ENCODE peak calls at places on chromosome 1, in seven cellular contexts. One of them, this sample, is unnamed.

GRCh38 chr1:116538527-116538926 is 32.3 kb downstream of the CD58 start:
- DNase-seq in CD14-positive monocyte: no peak
- DNase-seq in SW 1271: no peak
- DNase-seq in stimulated activated CD4-positive, alpha-beta T cell treated with anti-CD3 and anti-CD28 coated beads, Interleukin-12 subunit alpha, Interleukin-12 subunit beta, amount 100 ng/mL, for 48 hours: no peak
- DNase-seq in amniotic stem cell: no peak
- DNase-seq in Peyer's patch: peak
- DNase-seq in naive thymus-derived CD8-positive, alpha-beta T cell: no peak
- DNase-seq in this sample: no peak

GRCh38 chr1:196423612-196424011 is 184.6 kb downstream of the KCNT2 start:
- DNase-seq in CD14-positive monocyte: no peak
- DNase-seq in SW 1271: no peak
- DNase-seq in stimulated activated CD4-positive, alpha-beta T cell treated with anti-CD3 and anti-CD28 coated beads, Interleukin-12 subunit alpha, Interleukin-12 subunit beta, amount 100 ng/mL, for 48 hours: no peak
- DNase-seq in amniotic stem cell: no peak
- DNase-seq in Peyer's patch: no peak
- DNase-seq in naive thymus-derived CD8-positive, alpha-beta T cell: no peak
- DNase-seq in this sample: no peak

GRCh38 chr1:66333463-66334232 is 200.3 kb upstream of the SGIP1 start:
- DNase-seq in CD14-positive monocyte: no peak
- DNase-seq in SW 1271: no peak
- DNase-seq in stimulated activated CD4-positive, alpha-beta T cell treated with anti-CD3 and anti-CD28 coated beads, Interleukin-12 subunit alpha, Interleukin-12 subunit beta, amount 100 ng/mL, for 48 hours: no peak
- DNase-seq in amniotic stem cell: no peak
- DNase-seq in Peyer's patch: no peak
- DNase-seq in naive thymus-derived CD8-positive, alpha-beta T cell: no peak
- DNase-seq in this sample: no peak

GRCh38 chr1:233025156-233025555 is 74.7 kb downstream of the NTPCR start:
- DNase-seq in CD14-positive monocyte: no peak
- DNase-seq in SW 1271: no peak
- DNase-seq in stimulated activated CD4-positive, alpha-beta T cell treated with anti-CD3 and anti-CD28 coated beads, Interleukin-12 subunit alpha, Interleukin-12 subunit beta, amount 100 ng/mL, for 48 hours: no peak
- DNase-seq in amniotic stem cell: no peak
- DNase-seq in Peyer's patch: peak
- DNase-seq in naive thymus-derived CD8-positive, alpha-beta T cell: no peak
- DNase-seq in this sample: peak

GRCh38 chr1:186626533-186626932 is 53.7 kb downstream of the PTGS2 start:
- DNase-seq in CD14-positive monocyte: no peak
- DNase-seq in SW 1271: no peak
- DNase-seq in stimulated activated CD4-positive, alpha-beta T cell treated with anti-CD3 and anti-CD28 coated beads, Interleukin-12 subunit alpha, Interleukin-12 subunit beta, amount 100 ng/mL, for 48 hours: no peak
- DNase-seq in amniotic stem cell: no peak
- DNase-seq in Peyer's patch: no peak
- DNase-seq in naive thymus-derived CD8-positive, alpha-beta T cell: no peak
- DNase-seq in this sample: no peak

GRCh38 chr1:205665216-205665757 is 15.0 kb downstream of the SLC45A3 start:
- DNase-seq in CD14-positive monocyte: no peak
- DNase-seq in SW 1271: no peak
- DNase-seq in stimulated activated CD4-positive, alpha-beta T cell treated with anti-CD3 and anti-CD28 coated beads, Interleukin-12 subunit alpha, Interleukin-12 subunit beta, amount 100 ng/mL, for 48 hours: no peak
- DNase-seq in amniotic stem cell: no peak
- DNase-seq in Peyer's patch: peak
- DNase-seq in naive thymus-derived CD8-positive, alpha-beta T cell: no peak
- DNase-seq in this sample: no peak

GRCh38 chr1:248853023-248853422 is 5.9 kb downstream of the ZNF692 start:
- DNase-seq in CD14-positive monocyte: no peak
- DNase-seq in SW 1271: no peak
- DNase-seq in stimulated activated CD4-positive, alpha-beta T cell treated with anti-CD3 and anti-CD28 coated beads, Interleukin-12 subunit alpha, Interleukin-12 subunit beta, amount 100 ng/mL, for 48 hours: no peak
- DNase-seq in amniotic stem cell: no peak
- DNase-seq in Peyer's patch: no peak
- DNase-seq in naive thymus-derived CD8-positive, alpha-beta T cell: no peak
- DNase-seq in this sample: no peak

GRCh38 chr1:3363023-3363422 is 91.4 kb upstream of the ARHGEF16 start:
- DNase-seq in CD14-positive monocyte: no peak
- DNase-seq in SW 1271: no peak
- DNase-seq in stimulated activated CD4-positive, alpha-beta T cell treated with anti-CD3 and anti-CD28 coated beads, Interleukin-12 subunit alpha, Interleukin-12 subunit beta, amount 100 ng/mL, for 48 hours: no peak
- DNase-seq in amniotic stem cell: no peak
- DNase-seq in Peyer's patch: no peak
- DNase-seq in naive thymus-derived CD8-positive, alpha-beta T cell: no peak
- DNase-seq in this sample: no peak

GRCh38 chr1:225762444-225762843 is 15.2 kb upstream of the SRP9 start:
- DNase-seq in CD14-positive monocyte: no peak
- DNase-seq in SW 1271: no peak
- DNase-seq in stimulated activated CD4-positive, alpha-beta T cell treated with anti-CD3 and anti-CD28 coated beads, Interleukin-12 subunit alpha, Interleukin-12 subunit beta, amount 100 ng/mL, for 48 hours: no peak
- DNase-seq in amniotic stem cell: no peak
- DNase-seq in Peyer's patch: peak
- DNase-seq in naive thymus-derived CD8-positive, alpha-beta T cell: no peak
- DNase-seq in this sample: no peak

GRCh38 chr1:57024855-57025254 is 59.0 kb upstream of the C8B start:
- DNase-seq in CD14-positive monocyte: no peak
- DNase-seq in SW 1271: no peak
- DNase-seq in stimulated activated CD4-positive, alpha-beta T cell treated with anti-CD3 and anti-CD28 coated beads, Interleukin-12 subunit alpha, Interleukin-12 subunit beta, amount 100 ng/mL, for 48 hours: no peak
- DNase-seq in amniotic stem cell: no peak
- DNase-seq in Peyer's patch: no peak
- DNase-seq in naive thymus-derived CD8-positive, alpha-beta T cell: no peak
- DNase-seq in this sample: no peak

GRCh38 chr1:16167331-16168143 is 11.7 kb upstream of the EPHA2 start:
- DNase-seq in CD14-positive monocyte: no peak
- DNase-seq in SW 1271: peak
- DNase-seq in stimulated activated CD4-positive, alpha-beta T cell treated with anti-CD3 and anti-CD28 coated beads, Interleukin-12 subunit alpha, Interleukin-12 subunit beta, amount 100 ng/mL, for 48 hours: peak
- DNase-seq in amniotic stem cell: no peak
- DNase-seq in Peyer's patch: peak
- DNase-seq in naive thymus-derived CD8-positive, alpha-beta T cell: peak
- DNase-seq in this sample: peak

GRCh38 chr1:17509320-17509719 is 30.2 kb upstream of the ARHGEF10L start:
- DNase-seq in CD14-positive monocyte: no peak
- DNase-seq in SW 1271: no peak
- DNase-seq in stimulated activated CD4-positive, alpha-beta T cell treated with anti-CD3 and anti-CD28 coated beads, Interleukin-12 subunit alpha, Interleukin-12 subunit beta, amount 100 ng/mL, for 48 hours: no peak
- DNase-seq in amniotic stem cell: no peak
- DNase-seq in Peyer's patch: no peak
- DNase-seq in naive thymus-derived CD8-positive, alpha-beta T cell: no peak
- DNase-seq in this sample: no peak

GRCh38 chr1:156928043-156928602 is 7.7 kb downstream of the LRRC71 start:
- DNase-seq in CD14-positive monocyte: no peak
- DNase-seq in SW 1271: no peak
- DNase-seq in stimulated activated CD4-positive, alpha-beta T cell treated with anti-CD3 and anti-CD28 coated beads, Interleukin-12 subunit alpha, Interleukin-12 subunit beta, amount 100 ng/mL, for 48 hours: no peak
- DNase-seq in amniotic stem cell: no peak
- DNase-seq in Peyer's patch: no peak
- DNase-seq in naive thymus-derived CD8-positive, alpha-beta T cell: no peak
- DNase-seq in this sample: no peak

GRCh38 chr1:46134660-46135331 is 2.4 kb upstream of the PIK3R3 start:
- DNase-seq in CD14-positive monocyte: no peak
- DNase-seq in SW 1271: no peak
- DNase-seq in stimulated activated CD4-positive, alpha-beta T cell treated with anti-CD3 and anti-CD28 coated beads, Interleukin-12 subunit alpha, Interleukin-12 subunit beta, amount 100 ng/mL, for 48 hours: no peak
- DNase-seq in amniotic stem cell: no peak
- DNase-seq in Peyer's patch: no peak
- DNase-seq in naive thymus-derived CD8-positive, alpha-beta T cell: no peak
- DNase-seq in this sample: peak

GRCh38 chr1:53495608-53496345 is 36.6 kb downstream of the DMRTB1 start:
- DNase-seq in CD14-positive monocyte: no peak
- DNase-seq in SW 1271: no peak
- DNase-seq in stimulated activated CD4-positive, alpha-beta T cell treated with anti-CD3 and anti-CD28 coated beads, Interleukin-12 subunit alpha, Interleukin-12 subunit beta, amount 100 ng/mL, for 48 hours: no peak
- DNase-seq in amniotic stem cell: no peak
- DNase-seq in Peyer's patch: no peak
- DNase-seq in naive thymus-derived CD8-positive, alpha-beta T cell: no peak
- DNase-seq in this sample: no peak